ENCODE peak calls at places on chromosomes 3 and 15, in seven cellular contexts. W is EL; L is naive thymus-derived CD8-positive, alpha-beta T cell; A is ACHN; N is ovary; Z is nephron progenitor cell; X is posterior cingulate gyrus. O is an unnamed sample.

GRCh38 chr15:69876030-69876429 is 221.7 kb downstream of the TLE3 start:
- DNase-seq in W (no peak), L (no peak), A (no peak), N (no peak), Z (no peak), X (no peak), O (no peak)

GRCh38 chr15:65954289-65954741 is 85.0 kb downstream of the RAB11A start:
- DNase-seq in W (peak), L (no peak), A (no peak), N (no peak), Z (no peak), X (no peak), O (no peak)

GRCh38 chr3:108578064-108578463 is 11.2 kb downstream of the CIP2A start:
- DNase-seq in W (no peak), L (no peak), A (no peak), N (no peak), Z (no peak), X (no peak), O (no peak)

GRCh38 chr3:171206283-171206682 is 179.8 kb upstream of the SLC2A2 start:
- DNase-seq in W (no peak), L (no peak), A (no peak), N (no peak), Z (no peak), X (no peak), O (no peak)

GRCh38 chr15:76752549-76752948 is 152.6 kb downstream of the SCAPER start:
- DNase-seq in W (no peak), L (no peak), A (no peak), N (no peak), Z (no peak), X (no peak), O (no peak)

GRCh38 chr3:129059311-129059975 is 1.1 kb upstream of the GP9 start:
- DNase-seq in W (no peak), L (no peak), A (no peak), N (no peak), Z (no peak), X (peak), O (no peak)

GRCh38 chr3:27526614-27527315 is 42.6 kb upstream of the SLC4A7 start:
- DNase-seq in W (no peak), L (no peak), A (no peak), N (no peak), Z (no peak), X (no peak), O (no peak)

GRCh38 chr15:74389115-74390048 is 21.9 kb upstream of the CYP11A1 start:
- DNase-seq in W (no peak), L (no peak), A (no peak), N (no peak), Z (no peak), X (no peak), O (no peak)

GRCh38 chr15:73697033-73697467 is 12.9 kb downstream of the CD276 start:
- DNase-seq in W (peak), L (peak), A (peak), N (peak), Z (peak), X (peak), O (peak)

GRCh38 chr3:130658666-130659065 is 88.0 kb downstream of the PIK3R4 start:
- DNase-seq in W (peak), L (no peak), A (peak), N (peak), Z (no peak), X (no peak), O (no peak)

GRCh38 chr3:82715091-82715856 is 953.8 kb upstream of the GBE1 start:
- DNase-seq in W (no peak), L (no peak), A (no peak), N (no peak), Z (no peak), X (peak), O (no peak)

GRCh38 chr3:182248349-182248880 is 536.7 kb downstream of the SOX2 start:
- DNase-seq in W (no peak), L (no peak), A (peak), N (no peak), Z (no peak), X (peak), O (no peak)

GRCh38 chr3:139358857-139359562 is 15.2 kb downstream of the MRPS22 start:
- DNase-seq in W (no peak), L (no peak), A (no peak), N (no peak), Z (no peak), X (no peak), O (no peak)

GRCh38 chr15:80906159-80906775 is 83.4 kb downstream of the MESD start:
- DNase-seq in W (peak), L (no peak), A (no peak), N (no peak), Z (peak), X (no peak), O (no peak)

GRCh38 chr3:33578325-33579180 is 138.3 kb upstream of the UBP1 start:
- DNase-seq in W (peak), L (no peak), A (no peak), N (no peak), Z (no peak), X (no peak), O (no peak)

GRCh38 chr15:96693990-96694517 is 363.6 kb downstream of the NR2F2 start:
- DNase-seq in W (peak), L (no peak), A (no peak), N (no peak), Z (no peak), X (no peak), O (no peak)

O was measured in endothelial cell.